ENCODE peak calls at places on chromosomes 7 and 10, in ten cellular contexts. One of them, this sample, is unnamed.

GRCh38 chr7:822692-823276 is 9.5 kb upstream of the SUN1 start:
- DNase-seq in dorsolateral prefrontal cortex: no peak
- DNase-seq in heart left ventricle: no peak
- DNase-seq in GM12865: no peak
- DNase-seq in OCI-LY7: no peak
- DNase-seq in DND-41: no peak
- DNase-seq in heart right ventricle: peak; percentile 10
- DNase-seq in IMR-90: no peak
- DNase-seq in WERI-Rb-1: peak; percentile 48
- DNase-seq in fibroblast of pulmonary artery: no peak
- DNase-seq in this sample: no peak

GRCh38 chr7:109901916-109902315 is 1189.0 kb upstream of the LRRN3 start:
- DNase-seq in dorsolateral prefrontal cortex: no peak
- DNase-seq in heart left ventricle: no peak
- DNase-seq in GM12865: no peak
- DNase-seq in OCI-LY7: no peak
- DNase-seq in DND-41: no peak
- DNase-seq in heart right ventricle: no peak
- DNase-seq in IMR-90: peak; percentile 25
- DNase-seq in WERI-Rb-1: no peak
- DNase-seq in fibroblast of pulmonary artery: no peak
- DNase-seq in this sample: peak; percentile 35

GRCh38 chr7:21867816-21868646 is 77.7 kb downstream of the CDCA7L start:
- DNase-seq in dorsolateral prefrontal cortex: no peak
- DNase-seq in heart left ventricle: no peak
- DNase-seq in GM12865: no peak
- DNase-seq in OCI-LY7: no peak
- DNase-seq in DND-41: no peak
- DNase-seq in heart right ventricle: no peak
- DNase-seq in IMR-90: no peak
- DNase-seq in WERI-Rb-1: no peak
- DNase-seq in fibroblast of pulmonary artery: no peak
- DNase-seq in this sample: no peak

GRCh38 chr7:5525271-5526189 is 101.9 kb upstream of the TNRC18 start:
- DNase-seq in dorsolateral prefrontal cortex: no peak
- DNase-seq in heart left ventricle: peak; percentile 39
- DNase-seq in GM12865: peak; percentile 90
- DNase-seq in OCI-LY7: peak; percentile 25
- DNase-seq in DND-41: no peak
- DNase-seq in heart right ventricle: no peak
- DNase-seq in IMR-90: peak; percentile 54
- DNase-seq in WERI-Rb-1: no peak
- DNase-seq in fibroblast of pulmonary artery: peak; percentile 73
- DNase-seq in this sample: peak; percentile 62

GRCh38 chr10:71084061-71084817 is 128.1 kb upstream of the UNC5B start:
- DNase-seq in dorsolateral prefrontal cortex: peak; percentile 13
- DNase-seq in heart left ventricle: peak; percentile 16
- DNase-seq in GM12865: no peak
- DNase-seq in OCI-LY7: no peak
- DNase-seq in DND-41: no peak
- DNase-seq in heart right ventricle: no peak
- DNase-seq in IMR-90: no peak
- DNase-seq in WERI-Rb-1: peak; percentile 24
- DNase-seq in fibroblast of pulmonary artery: no peak
- DNase-seq in this sample: no peak

GRCh38 chr7:95596183-95597135 is at the start of gene PDK4:
- DNase-seq in dorsolateral prefrontal cortex: peak; percentile 97
- DNase-seq in heart left ventricle: peak; percentile 97
- DNase-seq in GM12865: no peak
- DNase-seq in OCI-LY7: no peak
- DNase-seq in DND-41: no peak
- DNase-seq in heart right ventricle: peak; percentile 93
- DNase-seq in IMR-90: peak; percentile 40
- DNase-seq in WERI-Rb-1: peak; percentile 37
- DNase-seq in fibroblast of pulmonary artery: peak; percentile 89
- DNase-seq in this sample: peak; percentile 55

GRCh38 chr7:116426428-116427156 is 72.9 kb upstream of the CAV2 start:
- DNase-seq in dorsolateral prefrontal cortex: no peak
- DNase-seq in heart left ventricle: peak; percentile 33
- DNase-seq in GM12865: no peak
- DNase-seq in OCI-LY7: no peak
- DNase-seq in DND-41: no peak
- DNase-seq in heart right ventricle: no peak
- DNase-seq in IMR-90: peak; percentile 89
- DNase-seq in WERI-Rb-1: no peak
- DNase-seq in fibroblast of pulmonary artery: peak; percentile 89
- DNase-seq in this sample: peak; percentile 89

GRCh38 chr7:99860281-99861127 is 16.3 kb downstream of the OR2AE1 start:
- DNase-seq in dorsolateral prefrontal cortex: no peak
- DNase-seq in heart left ventricle: no peak
- DNase-seq in GM12865: no peak
- DNase-seq in OCI-LY7: no peak
- DNase-seq in DND-41: no peak
- DNase-seq in heart right ventricle: peak; percentile 11
- DNase-seq in IMR-90: peak; percentile 52
- DNase-seq in WERI-Rb-1: no peak
- DNase-seq in fibroblast of pulmonary artery: peak; percentile 32
- DNase-seq in this sample: peak; percentile 95

GRCh38 chr10:122515022-122515424 is 45.5 kb upstream of the DMBT1 start:
- DNase-seq in dorsolateral prefrontal cortex: no peak
- DNase-seq in heart left ventricle: no peak
- DNase-seq in GM12865: no peak
- DNase-seq in OCI-LY7: no peak
- DNase-seq in DND-41: no peak
- DNase-seq in heart right ventricle: no peak
- DNase-seq in IMR-90: no peak
- DNase-seq in WERI-Rb-1: no peak
- DNase-seq in fibroblast of pulmonary artery: peak; percentile 88
- DNase-seq in this sample: no peak

GRCh38 chr10:95798307-95798850 is 42.4 kb downstream of the ENTPD1 start:
- DNase-seq in dorsolateral prefrontal cortex: no peak
- DNase-seq in heart left ventricle: no peak
- DNase-seq in GM12865: no peak
- DNase-seq in OCI-LY7: no peak
- DNase-seq in DND-41: no peak
- DNase-seq in heart right ventricle: no peak
- DNase-seq in IMR-90: no peak
- DNase-seq in WERI-Rb-1: no peak
- DNase-seq in fibroblast of pulmonary artery: no peak
- DNase-seq in this sample: no peak

GRCh38 chr7:15130666-15131541 is 228.4 kb upstream of the DGKB start:
- DNase-seq in dorsolateral prefrontal cortex: no peak
- DNase-seq in heart left ventricle: no peak
- DNase-seq in GM12865: no peak
- DNase-seq in OCI-LY7: no peak
- DNase-seq in DND-41: no peak
- DNase-seq in heart right ventricle: no peak
- DNase-seq in IMR-90: peak; percentile 58
- DNase-seq in WERI-Rb-1: no peak
- DNase-seq in fibroblast of pulmonary artery: peak; percentile 64
- DNase-seq in this sample: peak; percentile 55

GRCh38 chr7:36777062-36777461 is 52.8 kb upstream of the AOAH start:
- DNase-seq in dorsolateral prefrontal cortex: no peak
- DNase-seq in heart left ventricle: no peak
- DNase-seq in GM12865: no peak
- DNase-seq in OCI-LY7: no peak
- DNase-seq in DND-41: peak; percentile 72
- DNase-seq in heart right ventricle: no peak
- DNase-seq in IMR-90: no peak
- DNase-seq in WERI-Rb-1: no peak
- DNase-seq in fibroblast of pulmonary artery: no peak
- DNase-seq in this sample: no peak

GRCh38 chr10:97427571-97428179 is 1.7 kb downstream of the PGAM1 start:
- DNase-seq in dorsolateral prefrontal cortex: no peak
- DNase-seq in heart left ventricle: no peak
- DNase-seq in GM12865: peak; percentile 66
- DNase-seq in OCI-LY7: no peak
- DNase-seq in DND-41: no peak
- DNase-seq in heart right ventricle: no peak
- DNase-seq in IMR-90: peak; percentile 36
- DNase-seq in WERI-Rb-1: no peak
- DNase-seq in fibroblast of pulmonary artery: no peak
- DNase-seq in this sample: peak; percentile 12

GRCh38 chr10:16853201-16853600 is 36.0 kb upstream of the RSU1 start:
- DNase-seq in dorsolateral prefrontal cortex: no peak
- DNase-seq in heart left ventricle: no peak
- DNase-seq in GM12865: peak; percentile 16
- DNase-seq in OCI-LY7: no peak
- DNase-seq in DND-41: no peak
- DNase-seq in heart right ventricle: no peak
- DNase-seq in IMR-90: peak; percentile 68
- DNase-seq in WERI-Rb-1: no peak
- DNase-seq in fibroblast of pulmonary artery: peak; percentile 77
- DNase-seq in this sample: peak; percentile 78

GRCh38 chr10:101067356-101068083 is 5.7 kb downstream of the KAZALD1 start:
- DNase-seq in dorsolateral prefrontal cortex: peak; percentile 76
- DNase-seq in heart left ventricle: peak; percentile 71
- DNase-seq in GM12865: peak; percentile 91
- DNase-seq in OCI-LY7: peak; percentile 89
- DNase-seq in DND-41: peak; percentile 87
- DNase-seq in heart right ventricle: peak; percentile 55
- DNase-seq in IMR-90: peak; percentile 83
- DNase-seq in WERI-Rb-1: peak; percentile 87
- DNase-seq in fibroblast of pulmonary artery: peak; percentile 86
- DNase-seq in this sample: peak; percentile 81
- H3K4me3 ChIP-seq in dorsolateral prefrontal cortex: peak overlapping the region; percentile 68
- H3K4me3 ChIP-seq in heart left ventricle: peak overlapping the region; percentile 52
- H3K4me3 ChIP-seq in GM12865: peak overlapping the region; percentile 74
- H3K4me3 ChIP-seq in OCI-LY7: peak overlapping the region; percentile 71
- H3K4me3 ChIP-seq in DND-41: peak overlapping the region; percentile 54
- H3K4me3 ChIP-seq in heart right ventricle: peak overlapping the region; percentile 58
- H3K4me3 ChIP-seq in IMR-90: peak overlapping the region; percentile 42
- H3K4me3 ChIP-seq in WERI-Rb-1: peak overlapping the region; percentile 68
- H3K4me3 ChIP-seq in fibroblast of pulmonary artery: peak overlapping the region; percentile 56
- H3K4me3 ChIP-seq in this sample: peak overlapping the region; percentile 49

GRCh38 chr10:19488592-19489280 is 327.5 kb upstream of the PLXDC2 start:
- DNase-seq in dorsolateral prefrontal cortex: no peak
- DNase-seq in heart left ventricle: peak; percentile 31
- DNase-seq in GM12865: no peak
- DNase-seq in OCI-LY7: no peak
- DNase-seq in DND-41: no peak
- DNase-seq in heart right ventricle: peak; percentile 36
- DNase-seq in IMR-90: no peak
- DNase-seq in WERI-Rb-1: no peak
- DNase-seq in fibroblast of pulmonary artery: no peak
- DNase-seq in this sample: peak; percentile 8
- TF ChIP-seq CTCF in dorsolateral prefrontal cortex: no peak
- TF ChIP-seq CTCF in heart left ventricle: no peak
- TF ChIP-seq CTCF in GM12865: no peak
- TF ChIP-seq CTCF in OCI-LY7: no peak
- TF ChIP-seq CTCF in DND-41: no peak
- TF ChIP-seq CTCF in heart right ventricle: peak; percentile 31
- TF ChIP-seq CTCF in IMR-90: no peak
- TF ChIP-seq CTCF in WERI-Rb-1: no peak
- TF ChIP-seq CTCF in fibroblast of pulmonary artery: no peak
- TF ChIP-seq CTCF in this sample: no peak

GRCh38 chr7:141225916-141226618 is 152.2 kb downstream of the TMEM178B start:
- DNase-seq in dorsolateral prefrontal cortex: no peak
- DNase-seq in heart left ventricle: no peak
- DNase-seq in GM12865: peak; percentile 43
- DNase-seq in OCI-LY7: peak; percentile 13
- DNase-seq in DND-41: no peak
- DNase-seq in heart right ventricle: no peak
- DNase-seq in IMR-90: no peak
- DNase-seq in WERI-Rb-1: no peak
- DNase-seq in fibroblast of pulmonary artery: no peak
- DNase-seq in this sample: no peak
- H3K4me3 ChIP-seq in dorsolateral prefrontal cortex: no peak overlapping the region
- H3K4me3 ChIP-seq in heart left ventricle: no peak overlapping the region
- H3K4me3 ChIP-seq in GM12865: no peak overlapping the region
- H3K4me3 ChIP-seq in OCI-LY7: peak overlapping the region; percentile 12
- H3K4me3 ChIP-seq in DND-41: no peak overlapping the region
- H3K4me3 ChIP-seq in heart right ventricle: no peak overlapping the region
- H3K4me3 ChIP-seq in IMR-90: no peak overlapping the region
- H3K4me3 ChIP-seq in WERI-Rb-1: no peak overlapping the region
- H3K4me3 ChIP-seq in fibroblast of pulmonary artery: no peak overlapping the region
- H3K4me3 ChIP-seq in this sample: no peak overlapping the region

GRCh38 chr10:88130912-88131311 is 267.5 kb downstream of the PTEN start:
- DNase-seq in dorsolateral prefrontal cortex: no peak
- DNase-seq in heart left ventricle: no peak
- DNase-seq in GM12865: peak; percentile 21
- DNase-seq in OCI-LY7: no peak
- DNase-seq in DND-41: no peak
- DNase-seq in heart right ventricle: no peak
- DNase-seq in IMR-90: no peak
- DNase-seq in WERI-Rb-1: no peak
- DNase-seq in fibroblast of pulmonary artery: no peak
- DNase-seq in this sample: no peak

GRCh38 chr10:88127766-88128165 is 264.3 kb downstream of the PTEN start:
- DNase-seq in dorsolateral prefrontal cortex: no peak
- DNase-seq in heart left ventricle: no peak
- DNase-seq in GM12865: no peak
- DNase-seq in OCI-LY7: no peak
- DNase-seq in DND-41: no peak
- DNase-seq in heart right ventricle: no peak
- DNase-seq in IMR-90: no peak
- DNase-seq in WERI-Rb-1: no peak
- DNase-seq in fibroblast of pulmonary artery: no peak
- DNase-seq in this sample: no peak

GRCh38 chr10:88127266-88127665 is 263.8 kb downstream of the PTEN start:
- DNase-seq in dorsolateral prefrontal cortex: no peak
- DNase-seq in heart left ventricle: no peak
- DNase-seq in GM12865: no peak
- DNase-seq in OCI-LY7: no peak
- DNase-seq in DND-41: no peak
- DNase-seq in heart right ventricle: no peak
- DNase-seq in IMR-90: no peak
- DNase-seq in WERI-Rb-1: no peak
- DNase-seq in fibroblast of pulmonary artery: no peak
- DNase-seq in this sample: no peak

GRCh38 chr10:88129013-88129412 is 265.6 kb downstream of the PTEN start:
- DNase-seq in dorsolateral prefrontal cortex: no peak
- DNase-seq in heart left ventricle: no peak
- DNase-seq in GM12865: no peak
- DNase-seq in OCI-LY7: no peak
- DNase-seq in DND-41: no peak
- DNase-seq in heart right ventricle: no peak
- DNase-seq in IMR-90: no peak
- DNase-seq in WERI-Rb-1: no peak
- DNase-seq in fibroblast of pulmonary artery: no peak
- DNase-seq in this sample: no peak

DNA sequence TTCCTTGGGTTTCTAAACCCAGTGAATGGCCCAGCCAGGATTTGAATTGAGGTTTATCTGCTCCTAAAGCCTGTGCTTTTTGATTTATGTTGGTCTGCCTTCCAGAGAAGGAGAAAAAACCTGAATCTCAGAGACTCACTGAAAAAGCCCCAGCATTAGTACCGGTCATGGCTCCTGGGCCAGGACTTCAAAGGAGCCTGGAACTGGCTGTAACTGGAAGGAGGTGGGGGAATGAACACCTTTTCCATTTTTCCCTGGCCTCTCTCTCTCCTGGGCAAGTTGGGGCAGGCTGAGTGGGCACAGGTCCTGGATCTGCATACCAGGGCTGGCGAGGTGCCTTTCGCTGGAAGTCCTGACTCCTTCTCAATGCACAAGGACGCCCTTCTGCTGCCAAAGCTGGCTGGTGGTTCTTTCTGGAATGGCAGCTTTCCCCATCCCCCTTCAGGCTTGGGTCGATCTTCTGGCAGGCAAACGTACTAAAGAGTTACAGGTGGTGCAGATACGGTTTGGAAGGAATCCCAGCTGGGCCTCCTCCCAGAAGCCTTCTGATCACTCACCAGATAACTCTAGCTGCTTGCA is 268.2 kb downstream of the PTEN start:
- DNase-seq in dorsolateral prefrontal cortex: no peak
- DNase-seq in heart left ventricle: no peak
- DNase-seq in GM12865: no peak
- DNase-seq in OCI-LY7: no peak
- DNase-seq in DND-41: no peak
- DNase-seq in heart right ventricle: peak; percentile 37
- DNase-seq in IMR-90: no peak
- DNase-seq in WERI-Rb-1: no peak
- DNase-seq in fibroblast of pulmonary artery: no peak
- DNase-seq in this sample: peak; percentile 35
- TF ChIP-seq CTCF in dorsolateral prefrontal cortex: no peak
- TF ChIP-seq CTCF in heart left ventricle: no peak
- TF ChIP-seq CTCF in GM12865: no peak
- TF ChIP-seq CTCF in OCI-LY7: no peak
- TF ChIP-seq CTCF in DND-41: no peak
- TF ChIP-seq CTCF in heart right ventricle: no peak
- TF ChIP-seq CTCF in IMR-90: no peak
- TF ChIP-seq CTCF in WERI-Rb-1: no peak
- TF ChIP-seq CTCF in fibroblast of pulmonary artery: no peak
- TF ChIP-seq CTCF in this sample: no peak

This sample was measured in astrocyte of the spinal cord.